ENCODE peak calls at places on chromosomes 3 and 15, in four cellular contexts. J, Z, L and U are unnamed samples.

GRCh38 chr3:150078983-150079739 is 108.5 kb upstream of the PFN2 start:
- DNase-seq in J (peak), Z (no peak), L (peak), U (peak)

GRCh38 chr15:27730878-27731277 is 368.2 kb downstream of the OCA2 start:
- DNase-seq in J (peak), Z (no peak), L (no peak), U (peak)

GRCh38 chr3:30631237-30631961 is 25.0 kb downstream of the TGFBR2 start:
- DNase-seq in J (no peak), Z (peak), L (peak), U (peak)

GRCh38 chr3:155946178-155946577 is 75.7 kb downstream of the GMPS start:
- DNase-seq in J (peak), Z (no peak), L (peak), U (peak)

GRCh38 chr3:126469479-126469878 is 6.2 kb downstream of the ZXDC start:
- DNase-seq in J (no peak), Z (no peak), L (no peak), U (no peak)

GRCh38 chr15:82105458-82106205 is 59.8 kb upstream of the MEX3B start:
- DNase-seq in J (peak), Z (no peak), L (peak), U (peak)

GRCh38 chr3:23202921-23203650 is at the start of gene UBE2E2:
- DNase-seq in J (peak), Z (peak), L (peak), U (peak)

GRCh38 chr3:40116478-40117162 is 192.9 kb upstream of the EIF1B start:
- DNase-seq in J (peak), Z (no peak), L (peak), U (peak)

GRCh38 chr3:191235331-191236314 is 36.6 kb downstream of the OSTN start:
- DNase-seq in J (peak), Z (no peak), L (peak), U (no peak)

GRCh38 chr15:94670436-94671034 is 439.2 kb downstream of the MCTP2 start:
- DNase-seq in J (peak), Z (no peak), L (peak), U (peak)

GRCh38 chr3:26647078-26647477 is 24.5 kb downstream of the LRRC3B start:
- DNase-seq in J (no peak), Z (no peak), L (no peak), U (no peak)

GRCh38 chr3:9951962-9952805 is at the start of gene PRRT3:
- DNase-seq in J (peak), Z (no peak), L (peak), U (peak)

GRCh38 chr3:196237203-196237602 is 20.9 kb downstream of the SLC51A start:
- DNase-seq in J (no peak), Z (no peak), L (no peak), U (no peak)

GRCh38 chr3:68648494-68648893 is 283.9 kb downstream of the TAFA4 start:
- DNase-seq in J (no peak), Z (no peak), L (no peak), U (peak)

GRCh38 chr15:37289109-37289765 is 188.9 kb upstream of the MEIS2 start:
- DNase-seq in J (peak), Z (no peak), L (peak), U (peak)

GRCh38 chr3:39705351-39705900 is 104.0 kb upstream of the MYRIP start:
- DNase-seq in J (peak), Z (no peak), L (peak), U (no peak)

GRCh38 chr3:57961828-57962447 is 46.3 kb upstream of the FLNB start:
- DNase-seq in J (peak), Z (no peak), L (peak), U (peak)

GRCh38 chr3:126100688-126101301 is 16.9 kb upstream of the SLC41A3 start:
- DNase-seq in J (peak), Z (peak), L (no peak), U (no peak)

DNA sequence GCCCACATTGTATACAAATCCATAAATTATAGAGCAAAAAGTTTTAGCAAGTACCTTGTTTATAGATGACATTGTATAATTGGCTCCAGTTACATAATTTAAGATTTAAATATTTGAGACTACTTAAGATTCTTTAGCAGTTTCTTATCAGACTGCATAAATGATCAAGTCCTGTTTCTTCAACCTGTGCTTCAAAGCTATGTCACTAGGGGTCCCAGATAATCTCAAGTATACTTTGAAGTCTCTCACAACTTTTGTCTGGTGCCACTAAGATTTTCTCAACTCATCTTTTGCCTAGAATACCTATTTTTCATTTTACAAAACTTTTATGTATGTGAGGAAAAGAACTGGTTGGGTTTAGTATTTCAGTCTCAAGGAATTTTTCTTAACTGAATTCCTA is 205.5 kb downstream of the STAG1 start:
- DNase-seq in J (peak), Z (no peak), L (peak), U (no peak)
- TF ChIP-seq CTCF in J (no peak), Z (peak), L (no peak), U (no peak)

GRCh38 chr3:113570158-113570557 is 37.8 kb downstream of the SIDT1 start:
- DNase-seq in J (no peak), Z (no peak), L (no peak), U (no peak)

GRCh38 chr3:113573728-113574127 is 41.4 kb downstream of the SIDT1 start:
- DNase-seq in J (no peak), Z (no peak), L (no peak), U (no peak)

GRCh38 chr3:113575191-113575590 is 42.8 kb downstream of the SIDT1 start:
- DNase-seq in J (no peak), Z (no peak), L (no peak), U (no peak)

GRCh38 chr3:113571360-113571759 is 39.0 kb downstream of the SIDT1 start:
- DNase-seq in J (no peak), Z (no peak), L (no peak), U (no peak)

DNA sequence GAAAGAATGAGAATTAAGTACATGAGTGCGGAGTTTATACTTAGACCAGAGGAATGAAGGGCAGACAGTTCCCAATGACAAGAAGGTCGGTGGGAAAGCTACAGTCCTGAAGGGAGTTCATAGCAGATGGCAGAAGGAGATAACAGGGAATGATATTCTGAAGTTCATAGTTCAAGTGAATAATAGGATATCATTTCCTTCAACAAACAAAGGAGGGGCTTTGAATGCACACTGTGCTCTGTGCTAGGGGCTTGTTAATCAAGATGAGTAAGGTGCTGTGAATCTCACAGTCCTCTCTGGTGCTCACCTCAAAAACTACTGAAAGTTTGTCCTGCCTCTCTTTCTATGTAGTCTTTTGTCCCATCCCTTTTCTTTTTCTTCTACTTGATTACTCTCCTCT is 41.9 kb downstream of the SIDT1 start:
- DNase-seq in J (no peak), Z (no peak), L (no peak), U (no peak)
- H3K4me3 ChIP-seq in J (no peak), Z (no peak), L (no peak), U (no peak)

GRCh38 chr3:171640520-171641412 is 169.5 kb downstream of the PLD1 start:
- DNase-seq in J (peak), Z (no peak), L (peak), U (peak)
- TF ChIP-seq CTCF in J (peak), Z (no peak), L (peak), U (no peak)

GRCh38 chr3:186978712-186979111 is 48.4 kb downstream of the ST6GAL1 start:
- DNase-seq in J (no peak), Z (no peak), L (no peak), U (no peak)

GRCh38 chr3:186976802-186977201 is 46.5 kb downstream of the ST6GAL1 start:
- DNase-seq in J (no peak), Z (no peak), L (no peak), U (no peak)

GRCh38 chr3:186973702-186974101 is 43.4 kb downstream of the ST6GAL1 start:
- DNase-seq in J (no peak), Z (no peak), L (no peak), U (no peak)

GRCh38 chr3:186974824-186975281 is 44.5 kb downstream of the ST6GAL1 start:
- DNase-seq in J (no peak), Z (no peak), L (no peak), U (no peak)

GRCh38 chr3:186975726-186976125 is 45.4 kb downstream of the ST6GAL1 start:
- DNase-seq in J (no peak), Z (no peak), L (no peak), U (no peak)
- H3K4me3 ChIP-seq in J (no peak), Z (no peak), L (no peak), U (no peak)

GRCh38 chr3:48655586-48655985 is 7.1 kb downstream of the CELSR3 start:
- DNase-seq in J (no peak), Z (no peak), L (no peak), U (no peak)

GRCh38 chr3:48655063-48655462 is 7.6 kb downstream of the CELSR3 start:
- DNase-seq in J (no peak), Z (no peak), L (no peak), U (no peak)

GRCh38 chr3:48651763-48652162 is 10.9 kb downstream of the CELSR3 start:
- DNase-seq in J (no peak), Z (no peak), L (no peak), U (no peak)

GRCh38 chr3:48650723-48651122 is 12.0 kb downstream of the CELSR3 start:
- DNase-seq in J (no peak), Z (no peak), L (no peak), U (no peak)

DNA sequence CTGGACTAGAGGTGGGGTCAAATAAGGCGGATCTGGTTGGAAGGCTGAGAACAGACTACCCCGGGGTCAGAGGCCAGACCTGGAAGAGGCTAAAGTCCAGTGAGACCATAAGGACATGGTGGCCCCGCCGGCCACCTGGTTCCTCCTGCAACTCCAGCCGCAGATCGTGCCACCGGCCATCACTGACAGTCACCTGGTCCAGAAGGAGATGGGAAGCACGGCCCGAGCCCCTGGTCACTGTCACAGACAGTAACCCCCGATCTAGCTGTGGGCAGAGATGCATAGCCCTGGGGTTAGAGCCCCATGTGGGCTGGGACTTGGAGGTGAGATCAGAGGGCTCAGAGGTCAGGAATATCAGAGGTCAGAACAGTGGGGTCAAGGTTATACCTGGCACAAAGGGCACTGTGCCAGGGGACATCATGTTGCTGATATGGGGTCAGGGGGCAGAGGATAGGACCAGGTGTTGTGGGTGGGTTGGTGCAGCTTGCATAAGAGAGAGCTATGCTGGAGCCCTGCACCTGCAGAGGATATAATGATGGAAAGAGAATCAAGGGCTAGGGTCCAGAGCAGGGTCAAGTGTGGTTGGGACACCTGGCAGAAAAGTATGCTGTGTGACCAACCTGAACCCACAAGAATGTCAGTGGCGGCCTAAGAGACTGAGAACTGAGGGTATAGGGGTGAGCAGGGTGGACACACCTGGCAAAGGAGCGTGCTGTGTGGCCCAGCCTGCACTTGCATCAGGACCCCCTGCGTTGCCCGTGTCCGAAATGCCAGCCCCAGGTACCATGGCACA is 9.6 kb downstream of the CELSR3 start:
- DNase-seq in J (no peak), Z (no peak), L (no peak), U (no peak)
- TF ChIP-seq CTCF in J (no peak), Z (no peak), L (no peak), U (no peak)

GRCh38 chr3:8657804-8658311 is 13.3 kb upstream of the SSUH2 start:
- DNase-seq in J (peak), Z (no peak), L (no peak), U (no peak)
- H3K4me3 ChIP-seq in J (no peak), Z (no peak), L (no peak), U (no peak)

DNA sequence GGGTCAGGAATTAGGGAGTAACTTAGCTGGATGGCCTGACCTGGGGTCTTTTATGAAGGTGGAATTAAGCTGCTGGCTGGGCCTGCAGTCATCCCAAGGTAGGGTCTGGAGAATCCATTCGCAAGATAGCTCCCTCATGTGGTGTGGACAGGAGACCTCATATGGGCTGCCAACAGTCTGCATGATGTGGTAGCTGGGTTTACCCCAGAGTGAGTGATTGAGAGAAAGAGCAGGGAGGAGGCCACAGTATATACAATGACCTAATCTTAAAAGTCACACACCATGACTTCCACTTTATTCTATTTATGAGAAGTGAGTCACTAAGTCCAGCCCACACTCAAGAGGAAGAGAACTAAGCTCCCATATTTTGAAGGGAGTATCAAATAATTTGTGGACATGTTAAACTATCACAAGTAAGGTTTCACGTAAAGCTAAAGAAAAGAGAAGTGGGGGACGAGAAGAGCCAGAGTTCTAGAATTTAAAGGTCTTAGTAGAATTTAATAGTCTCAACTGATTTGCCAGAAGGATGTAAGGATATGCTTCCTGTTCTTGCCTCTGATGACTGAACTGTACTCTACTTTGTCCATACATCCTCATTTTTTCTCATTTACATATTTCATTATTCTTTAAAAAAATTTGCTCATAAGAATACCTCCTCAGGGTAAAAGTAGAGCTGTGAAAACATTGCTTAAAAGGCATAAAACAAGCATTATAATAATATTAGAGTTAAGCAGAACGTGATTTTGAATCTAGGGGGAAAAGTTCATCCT is 184.4 kb downstream of the PEX5L start:
- DNase-seq in J (peak), Z (no peak), L (peak), U (peak)
- TF ChIP-seq CTCF in J (no peak), Z (no peak), L (peak), U (peak)

DNA sequence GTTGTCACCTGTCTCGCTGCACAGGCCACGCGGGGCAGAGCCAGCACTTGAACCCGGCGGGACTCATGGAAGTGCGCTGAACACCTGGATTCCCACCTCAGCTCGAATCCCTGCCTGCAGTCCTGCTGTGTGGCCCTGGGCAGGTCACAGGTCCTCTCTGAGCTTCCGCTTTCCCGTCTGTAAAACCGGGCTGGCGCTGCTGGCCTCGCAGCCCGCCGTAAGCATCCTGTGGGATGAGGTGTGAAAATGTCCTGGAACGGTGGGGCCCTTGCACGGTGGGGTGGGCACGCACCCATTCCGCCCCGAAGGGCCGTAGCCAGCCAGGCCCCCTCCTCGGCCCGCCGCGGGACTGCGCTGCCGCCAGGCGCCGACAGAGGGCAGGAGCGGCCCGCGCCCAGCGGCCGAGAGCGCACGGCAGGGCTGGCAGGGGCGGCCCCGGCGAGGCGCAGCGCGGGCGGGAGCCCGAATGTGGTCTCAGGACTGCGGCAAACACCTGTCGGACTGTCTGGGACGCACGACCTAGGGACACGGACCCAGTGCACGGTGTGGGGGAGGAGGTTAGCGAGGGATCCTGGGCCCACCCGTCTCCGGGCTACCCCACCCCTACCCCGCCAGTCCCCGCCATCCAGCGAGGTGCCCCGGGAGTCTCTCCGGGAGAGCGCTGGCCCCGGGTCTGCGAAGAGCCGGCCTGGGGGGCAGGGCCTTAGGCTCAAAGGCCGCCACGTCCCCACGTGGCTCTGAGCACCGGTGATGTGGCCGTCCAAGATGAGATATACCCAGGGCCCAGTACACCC is 40.4 kb downstream of the DNAJB8 start:
- DNase-seq in J (peak), Z (no peak), L (peak), U (peak)
- H3K4me3 ChIP-seq in J (peak), Z (peak), L (peak), U (peak)

DNA sequence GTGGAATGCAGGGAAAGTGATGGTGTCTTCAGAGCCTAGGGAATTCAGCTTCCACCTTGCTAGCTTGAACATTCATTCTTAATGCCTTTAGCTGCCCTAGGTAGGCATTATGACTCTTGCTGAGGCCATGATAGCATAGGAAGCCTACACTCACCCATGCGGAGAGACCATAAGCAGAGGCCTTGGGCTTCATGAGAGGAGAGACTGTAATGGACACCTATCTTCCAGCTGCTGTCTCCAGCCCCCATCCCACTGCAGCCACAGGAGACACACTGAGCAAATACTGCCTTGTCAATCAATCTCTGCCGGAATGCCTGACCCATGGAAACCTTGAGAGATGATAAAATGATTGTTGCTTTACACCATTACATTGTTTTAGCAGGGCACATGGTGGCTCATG is 266.0 kb downstream of the CNTN3 start:
- DNase-seq in J (no peak), Z (no peak), L (no peak), U (no peak)
- TF ChIP-seq CTCF in J (no peak), Z (no peak), L (no peak), U (no peak)